ENCODE peak calls at places on chromosomes 13 and 19, in five cellular contexts. W is DMS79 treated with DMSO at 0.1 percent for 48 hours; H is T-helper 17 cell; K is activated naive CD4-positive, alpha-beta T cell; P is IMR-90. F is an unnamed sample.

GRCh38 chr19:2952953-2953481 is 8.2 kb upstream of the ZNF77 start:
- DNase-seq in W (peak), H (no peak), K (no peak), P (no peak), F (no peak)

GRCh38 chr13:45055902-45056648 is 64.2 kb upstream of the GTF2F2 start:
- DNase-seq in W (no peak), H (no peak), K (no peak), P (peak), F (no peak)

GRCh38 chr13:57491318-57491717 is 140.2 kb upstream of the PCDH17 start:
- DNase-seq in W (no peak), H (no peak), K (no peak), P (no peak), F (no peak)

GRCh38 chr13:39603424-39603947 is 493 bp upstream of the LHFPL6 start:
- DNase-seq in W (no peak), H (no peak), K (no peak), P (peak), F (no peak)

GRCh38 chr19:33736787-33737186 is 59.9 kb upstream of the KCTD15 start:
- DNase-seq in W (no peak), H (no peak), K (no peak), P (no peak), F (no peak)

GRCh38 chr13:101179021-101179420 is 237.3 kb downstream of the NALCN start:
- DNase-seq in W (no peak), H (no peak), K (no peak), P (no peak), F (no peak)

GRCh38 chr13:57137631-57138030 is 3.1 kb upstream of the PRR20A start:
- DNase-seq in W (no peak), H (no peak), K (no peak), P (no peak), F (no peak)

GRCh38 chr19:31111741-31112140 is 237.5 kb downstream of the TSHZ3 start:
- DNase-seq in W (no peak), H (no peak), K (no peak), P (no peak), F (no peak)

GRCh38 chr13:51130348-51130747 is 19.3 kb upstream of the C13orf42 start:
- DNase-seq in W (no peak), H (no peak), K (no peak), P (no peak), F (no peak)

GRCh38 chr13:101535192-101535746 is 82.8 kb downstream of the ITGBL1 start:
- DNase-seq in W (no peak), H (no peak), K (no peak), P (peak), F (no peak)

GRCh38 chr13:30396434-30397075 is 25.7 kb upstream of the UBE2L5 start:
- DNase-seq in W (no peak), H (no peak), K (no peak), P (peak), F (no peak)

GRCh38 chr19:10699650-10700335 is 1.4 kb upstream of the QTRT1 start:
- DNase-seq in W (peak), H (peak), K (peak), P (peak), F (peak)

GRCh38 chr13:79392882-79393563 is 13.0 kb downstream of the RBM26 start:
- DNase-seq in W (no peak), H (no peak), K (no peak), P (peak), F (no peak)

GRCh38 chr13:100035936-100036335 is 53.0 kb upstream of the PCCA start:
- DNase-seq in W (no peak), H (no peak), K (no peak), P (no peak), F (no peak)

GRCh38 chr13:85501616-85502015 is 297.6 kb downstream of the SLITRK6 start:
- DNase-seq in W (no peak), H (no peak), K (no peak), P (no peak), F (no peak)

GRCh38 chr13:59877933-59878332 is 285.8 kb downstream of the DIAPH3 start:
- DNase-seq in W (no peak), H (no peak), K (no peak), P (peak), F (no peak)

GRCh38 chr19:31351212-31352193 is 2.3 kb upstream of the TSHZ3 start:
- DNase-seq in W (no peak), H (no peak), K (no peak), P (peak), F (no peak)

GRCh38 chr19:10769533-10770491 is 51.9 kb downstream of the DNM2 start:
- DNase-seq in W (no peak), H (no peak), K (no peak), P (peak), F (no peak)

GRCh38 chr19:979318-979741 is 4.8 kb upstream of the WDR18 start:
- DNase-seq in W (no peak), H (no peak), K (no peak), P (no peak), F (no peak)

GRCh38 chr19:55444720-55445045 is 1.6 kb upstream of the SHISA7 start:
- DNase-seq in W (no peak), H (no peak), K (no peak), P (no peak), F (no peak)

GRCh38 chr13:50410921-50411712 is 395.9 kb downstream of the KCNRG start:
- DNase-seq in W (no peak), H (no peak), K (no peak), P (peak), F (no peak)

GRCh38 chr19:11168568-11168967 is 13.0 kb upstream of the SPC24 start:
- DNase-seq in W (no peak), H (no peak), K (no peak), P (peak), F (no peak)

GRCh38 chr13:28710161-28710560 is 8.6 kb downstream of the SLC46A3 start:
- DNase-seq in W (no peak), H (no peak), K (no peak), P (no peak), F (no peak)

GRCh38 chr19:5254944-5255343 is 85.7 kb downstream of the PTPRS start:
- DNase-seq in W (no peak), H (no peak), K (no peak), P (no peak), F (no peak)

GRCh38 chr13:93227906-93228801 is 1.5 kb downstream of the GPC6 start:
- DNase-seq in W (peak), H (no peak), K (no peak), P (peak), F (no peak)

GRCh38 chr13:100458673-100459072 is 129.9 kb downstream of the GGACT start:
- DNase-seq in W (no peak), H (no peak), K (no peak), P (no peak), F (no peak)

GRCh38 chr19:4584670-4585460 is 25.4 kb upstream of the SEMA6B start:
- DNase-seq in W (no peak), H (no peak), K (no peak), P (no peak), F (no peak)

GRCh38 chr13:71290963-71291937 is 575.8 kb downstream of the DACH1 start:
- DNase-seq in W (peak), H (peak), K (no peak), P (peak), F (no peak)

GRCh38 chr13:106468207-106468606 is 67.3 kb downstream of the EFNB2 start:
- DNase-seq in W (no peak), H (no peak), K (no peak), P (no peak), F (no peak)

GRCh38 chr19:3365447-3366103 is 808 bp upstream of the NFIC start:
- DNase-seq in W (peak), H (no peak), K (no peak), P (peak), F (no peak)

GRCh38 chr13:40101708-40102359 is 446.4 kb downstream of the COG6 start:
- DNase-seq in W (no peak), H (no peak), K (no peak), P (no peak), F (no peak)

GRCh38 chr19:49506575-49507105 is 5.8 kb upstream of the FCGRT start:
- DNase-seq in W (peak), H (peak), K (peak), P (no peak), F (peak)

GRCh38 chr19:4057913-4058695 is 8.6 kb downstream of the ZBTB7A start:
- DNase-seq in W (no peak), H (no peak), K (no peak), P (peak), F (no peak)

GRCh38 chr13:21150013-21150412 is 26.3 kb downstream of the SKA3 start:
- DNase-seq in W (no peak), H (no peak), K (no peak), P (no peak), F (no peak)

GRCh38 chr19:38210458-38210987 is 13.5 kb downstream of the DPF1 start:
- DNase-seq in W (peak), H (no peak), K (no peak), P (peak), F (no peak)

GRCh38 chr13:41065098-41065497 is 3.8 kb downstream of the WBP4 start:
- DNase-seq in W (no peak), H (no peak), K (no peak), P (peak), F (no peak)

GRCh38 chr13:60448907-60449510 is 52.0 kb downstream of the TDRD3 start:
- DNase-seq in W (peak), H (no peak), K (no peak), P (peak), F (no peak)